ENCODE peak calls at places on chromosomes 6 and 20, in six cellular contexts. V, P, H, Z, W and R are unnamed samples.

GRCh38 chr6:91221072-91221471 is 634.2 kb upstream of the MAP3K7 start:
- DNase-seq in V (no peak), P (no peak), H (no peak), Z (no peak), W (no peak), R (no peak)

GRCh38 chr6:16377470-16377869 is 139.1 kb downstream of the GMPR start:
- DNase-seq in V (no peak), P (no peak), H (no peak), Z (no peak), W (no peak), R (no peak)

GRCh38 chr6:17226269-17226668 is 54.9 kb upstream of the RBM24 start:
- DNase-seq in V (peak), P (no peak), H (no peak), Z (no peak), W (no peak), R (no peak)

GRCh38 chr6:97133071-97133470 is 149.9 kb downstream of the MMS22L start:
- DNase-seq in V (no peak), P (no peak), H (no peak), Z (no peak), W (no peak), R (no peak)

GRCh38 chr6:6008648-6009421 is 2.1 kb upstream of the NRN1 start:
- DNase-seq in V (peak), P (no peak), H (peak), Z (no peak), W (peak), R (peak)

GRCh38 chr6:42404494-42404893 is 47.2 kb downstream of the TRERF1 start:
- DNase-seq in V (peak), P (no peak), H (no peak), Z (peak), W (peak), R (peak)

GRCh38 chr6:133964702-133965101 is 11.7 kb downstream of the TBPL1 start:
- DNase-seq in V (no peak), P (no peak), H (no peak), Z (no peak), W (no peak), R (no peak)

GRCh38 chr6:81876977-81877376 is 124.5 kb upstream of the TENT5A start:
- DNase-seq in V (no peak), P (no peak), H (no peak), Z (peak), W (no peak), R (no peak)

GRCh38 chr6:31354248-31354647 is 2.7 kb downstream of the HLA-B start:
- DNase-seq in V (no peak), P (no peak), H (no peak), Z (no peak), W (no peak), R (no peak)

GRCh38 chr20:13270211-13270610 is 49.1 kb downstream of the ISM1 start:
- DNase-seq in V (no peak), P (no peak), H (no peak), Z (no peak), W (no peak), R (no peak)

GRCh38 chr20:51193066-51193772 is 170.3 kb upstream of the KCNG1 start:
- DNase-seq in V (no peak), P (no peak), H (no peak), Z (peak), W (peak), R (no peak)

GRCh38 chr20:50891138-50891537 is 40.1 kb downstream of the ADNP start:
- DNase-seq in V (no peak), P (no peak), H (no peak), Z (peak), W (no peak), R (no peak)

GRCh38 chr6:125781307-125781868 is 9.4 kb upstream of the NCOA7 start:
- DNase-seq in V (no peak), P (no peak), H (peak), Z (peak), W (no peak), R (no peak)

GRCh38 chr6:72850469-72850868 is 228.6 kb downstream of the KCNQ5 start:
- DNase-seq in V (peak), P (no peak), H (no peak), Z (no peak), W (no peak), R (no peak)

GRCh38 chr6:158047563-158048323 is 66.1 kb downstream of the SYNJ2 start:
- DNase-seq in V (no peak), P (no peak), H (no peak), Z (no peak), W (no peak), R (no peak)

GRCh38 chr6:56732517-56732916 is 89.8 kb upstream of the DST start:
- DNase-seq in V (no peak), P (no peak), H (no peak), Z (no peak), W (peak), R (no peak)

GRCh38 chr6:96913621-96914020 is 10.9 kb upstream of the KLHL32 start:
- DNase-seq in V (no peak), P (no peak), H (no peak), Z (no peak), W (no peak), R (no peak)

GRCh38 chr6:15368186-15368585 is 122.3 kb downstream of the JARID2 start:
- DNase-seq in V (no peak), P (no peak), H (no peak), Z (no peak), W (no peak), R (no peak)

GRCh38 chr6:11891547-11891946 is 112.9 kb upstream of the ADTRP start:
- DNase-seq in V (no peak), P (no peak), H (no peak), Z (no peak), W (no peak), R (no peak)

GRCh38 chr20:17573493-17573892 is 3.6 kb downstream of the DSTN start:
- DNase-seq in V (no peak), P (no peak), H (no peak), Z (no peak), W (no peak), R (no peak)

GRCh38 chr6:38997128-38997761 is 51.3 kb upstream of the GLP1R start:
- DNase-seq in V (peak), P (peak), H (peak), Z (peak), W (peak), R (peak)

GRCh38 chr6:38156818-38157565 is 337.5 kb downstream of the ZFAND3 start:
- DNase-seq in V (no peak), P (no peak), H (no peak), Z (no peak), W (no peak), R (no peak)

GRCh38 chr20:35743693-35744491 is 1.8 kb upstream of the RBM39 start:
- DNase-seq in V (no peak), P (no peak), H (no peak), Z (peak), W (peak), R (peak)

GRCh38 chr6:72865467-72865866 is 243.6 kb downstream of the KCNQ5 start:
- DNase-seq in V (no peak), P (no peak), H (no peak), Z (peak), W (no peak), R (no peak)

GRCh38 chr6:146878564-146879343 is 280.0 kb downstream of the ADGB start:
- DNase-seq in V (peak), P (no peak), H (no peak), Z (no peak), W (no peak), R (no peak)

GRCh38 chr6:79610301-79611009 is 20.7 kb upstream of the SH3BGRL2 start:
- DNase-seq in V (no peak), P (no peak), H (no peak), Z (no peak), W (no peak), R (no peak)

GRCh38 chr6:131293472-131293911 is 158.2 kb downstream of the AKAP7 start:
- DNase-seq in V (peak), P (no peak), H (no peak), Z (no peak), W (no peak), R (peak)

GRCh38 chr6:108748959-108749358 is 99.3 kb upstream of the ARMC2 start:
- DNase-seq in V (no peak), P (no peak), H (no peak), Z (no peak), W (no peak), R (no peak)

GRCh38 chr6:113744886-113745285 is 112.3 kb upstream of the MARCKS start:
- DNase-seq in V (no peak), P (no peak), H (no peak), Z (no peak), W (no peak), R (no peak)

GRCh38 chr6:133392015-133392414 is 150.9 kb downstream of the EYA4 start:
- DNase-seq in V (no peak), P (no peak), H (no peak), Z (no peak), W (no peak), R (no peak)

GRCh38 chr6:148146717-148147116 is 195.9 kb upstream of the SASH1 start:
- DNase-seq in V (peak), P (no peak), H (no peak), Z (peak), W (peak), R (no peak)

GRCh38 chr6:139017227-139017626 is 11.3 kb upstream of the ABRACL start:
- DNase-seq in V (no peak), P (no peak), H (peak), Z (no peak), W (no peak), R (no peak)

GRCh38 chr6:79894939-79895338 is 52.4 kb downstream of the ELOVL4 start:
- DNase-seq in V (no peak), P (no peak), H (no peak), Z (no peak), W (no peak), R (no peak)

GRCh38 chr6:35754452-35755321 is 17.9 kb downstream of the ARMC12 start:
- DNase-seq in V (no peak), P (no peak), H (peak), Z (peak), W (no peak), R (no peak)

GRCh38 chr6:34871853-34872252 is 16.0 kb downstream of the TAF11 start:
- DNase-seq in V (no peak), P (no peak), H (no peak), Z (no peak), W (no peak), R (no peak)

GRCh38 chr6:3741477-3741871 is 10.0 kb downstream of the PXDC1 start:
- DNase-seq in V (no peak), P (no peak), H (no peak), Z (no peak), W (no peak), R (no peak)

GRCh38 chr6:3743541-3743940 is 8.0 kb downstream of the PXDC1 start:
- DNase-seq in V (no peak), P (no peak), H (no peak), Z (no peak), W (no peak), R (no peak)

GRCh38 chr6:3742076-3742425 is 9.5 kb downstream of the PXDC1 start:
- DNase-seq in V (peak), P (no peak), H (no peak), Z (no peak), W (no peak), R (no peak)

GRCh38 chr6:3744211-3744900 is 7.2 kb downstream of the PXDC1 start:
- DNase-seq in V (no peak), P (no peak), H (no peak), Z (no peak), W (peak), R (no peak)

DNA sequence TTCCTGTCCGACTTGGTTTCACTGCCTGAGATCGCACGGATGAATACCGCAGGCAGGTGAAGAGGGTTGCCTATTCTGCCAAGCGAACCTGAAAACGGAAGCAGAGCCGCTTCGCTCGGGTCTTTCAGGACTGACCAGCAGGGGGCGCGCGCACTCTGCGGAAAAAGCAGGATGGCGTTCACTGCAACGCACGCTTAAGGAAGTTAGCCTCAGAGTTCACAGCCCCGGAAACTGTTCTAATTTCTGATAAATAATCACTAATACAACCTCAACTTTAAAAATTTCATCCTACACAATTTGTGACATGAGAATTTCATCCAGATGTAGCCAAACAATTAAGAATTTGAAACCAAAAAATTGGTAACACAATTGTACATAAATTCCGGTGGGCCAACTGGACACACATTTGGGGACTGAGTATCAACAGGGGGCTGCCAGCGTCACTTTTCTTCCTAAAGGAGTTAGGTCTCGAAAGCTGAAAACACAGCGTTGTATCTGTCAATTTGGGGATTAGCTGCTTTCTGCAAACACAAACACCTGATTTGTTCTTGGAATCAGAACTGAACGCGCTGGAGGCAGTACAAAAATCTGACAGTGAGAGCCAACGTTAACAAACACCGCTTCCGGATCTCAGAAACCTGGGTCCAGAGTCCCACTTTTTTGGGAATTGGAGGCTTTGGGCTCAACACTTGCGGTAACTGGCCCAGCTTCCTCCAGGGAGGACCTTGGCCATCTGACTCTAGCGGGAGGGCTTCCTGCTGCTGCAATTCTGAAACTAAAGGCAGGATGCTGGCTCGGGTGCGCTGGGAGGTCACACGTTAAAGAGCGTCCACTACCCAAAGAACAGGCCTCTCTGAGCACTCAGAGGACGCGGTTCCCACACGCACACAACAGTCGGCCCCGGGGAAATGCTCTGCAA is 8.8 kb downstream of the PXDC1 start:
- DNase-seq in V (peak), P (peak), H (peak), Z (peak), W (peak), R (peak)
- H3K4me3 ChIP-seq in V (no peak), P (no peak), H (no peak), Z (no peak), W (no peak), R (no peak)

DNA sequence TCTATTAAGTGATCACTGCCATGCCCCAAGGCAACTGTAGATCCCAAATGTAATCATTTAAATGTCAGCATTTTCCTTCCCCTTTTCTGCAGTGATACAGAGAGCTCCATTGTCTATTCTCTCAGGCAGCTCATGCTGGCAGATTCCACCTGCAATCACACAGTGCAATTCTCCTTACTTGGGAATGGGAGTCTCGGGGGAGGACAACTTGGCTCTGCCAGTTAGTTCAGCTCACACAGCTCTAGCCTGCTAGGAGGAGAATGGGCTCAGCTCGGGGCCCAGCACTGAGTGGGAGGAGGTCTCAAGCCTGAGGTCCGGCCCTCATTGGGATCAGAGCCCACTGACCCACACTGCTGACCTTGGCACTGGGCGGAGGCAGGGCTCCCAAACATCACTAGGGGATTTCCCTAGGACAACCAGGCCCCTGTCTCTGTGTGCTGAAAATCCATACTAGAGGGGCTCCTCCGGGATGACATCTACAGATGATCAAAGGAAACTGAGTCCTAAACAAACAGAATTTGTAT is 109.2 kb upstream of the ASF1A start:
- DNase-seq in V (no peak), P (no peak), H (no peak), Z (peak), W (no peak), R (no peak)
- H3K27ac ChIP-seq in V (no peak), P (no peak), H (no peak), Z (peak), W (no peak), R (peak)

GRCh38 chr6:18507018-18507415 is 119.9 kb downstream of the RNF144B start:
- DNase-seq in V (peak), P (no peak), H (no peak), Z (no peak), W (no peak), R (no peak)
- H3K4me3 ChIP-seq in V (no peak), P (no peak), H (no peak), Z (no peak), W (no peak), R (no peak)

GRCh38 chr6:88895911-88896310 is 67.5 kb downstream of the RNGTT start:
- DNase-seq in V (no peak), P (no peak), H (no peak), Z (no peak), W (no peak), R (no peak)
- H3K27ac ChIP-seq in V (no peak), P (no peak), H (no peak), Z (no peak), W (no peak), R (no peak)

DNA sequence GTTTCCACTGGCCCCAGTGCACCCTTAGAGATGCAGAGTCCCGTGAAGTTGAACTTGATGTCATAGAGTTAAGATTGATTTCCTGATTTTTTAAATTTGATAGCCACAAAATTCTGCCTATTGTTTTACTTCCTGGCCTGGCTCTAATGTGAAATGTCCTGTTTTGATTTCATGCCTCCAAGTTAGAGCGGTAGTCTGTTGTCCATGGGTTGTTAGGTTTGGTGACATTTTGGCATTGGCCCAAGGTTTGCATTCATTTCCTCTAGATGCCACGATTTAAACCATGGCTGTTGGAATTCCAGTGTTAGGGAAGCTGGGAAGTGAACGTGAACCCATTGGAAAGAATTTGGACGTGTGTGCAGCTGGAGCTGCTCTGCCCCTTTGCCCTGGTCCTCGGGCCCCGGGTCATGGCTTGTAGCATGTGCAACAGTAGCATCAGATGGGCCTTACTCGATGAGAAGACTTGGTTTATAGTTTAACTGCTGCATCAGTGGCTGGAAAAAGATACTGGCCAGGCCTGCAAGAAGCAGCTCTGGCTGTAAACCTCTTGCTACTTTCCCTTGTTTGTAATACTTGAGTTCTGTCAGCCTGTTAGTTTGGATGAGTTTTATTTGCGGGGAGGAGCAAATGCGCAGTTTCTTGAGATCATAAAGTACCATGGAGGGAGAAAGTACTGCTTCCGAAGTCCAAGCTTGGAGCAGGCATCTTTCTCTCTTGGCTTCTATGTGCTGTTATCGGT is 121.5 kb upstream of the CLDN20 start:
- DNase-seq in V (no peak), P (no peak), H (no peak), Z (no peak), W (peak), R (no peak)
- H3K4me3 ChIP-seq in V (no peak), P (no peak), H (no peak), Z (no peak), W (no peak), R (no peak)

GRCh38 chr20:36832791-36833190 is 43.1 kb upstream of the TLDC2 start:
- DNase-seq in V (no peak), P (no peak), H (no peak), Z (no peak), W (no peak), R (no peak)

GRCh38 chr20:36830791-36831691 is 44.9 kb upstream of the TLDC2 start:
- DNase-seq in V (no peak), P (no peak), H (no peak), Z (peak), W (peak), R (no peak)

GRCh38 chr20:36835453-36836198 is 40.3 kb upstream of the TLDC2 start:
- DNase-seq in V (peak), P (peak), H (peak), Z (peak), W (peak), R (peak)

GRCh38 chr20:36835025-36835424 is 40.9 kb upstream of the TLDC2 start:
- DNase-seq in V (no peak), P (no peak), H (no peak), Z (no peak), W (no peak), R (no peak)

GRCh38 chr20:36833275-36834020 is 42.5 kb upstream of the TLDC2 start:
- DNase-seq in V (no peak), P (no peak), H (no peak), Z (peak), W (peak), R (no peak)
- H3K27ac ChIP-seq in V (no peak), P (no peak), H (no peak), Z (peak), W (peak), R (peak)

GRCh38 chr6:144660545-144660944 is 375.4 kb downstream of the UTRN start:
- DNase-seq in V (no peak), P (no peak), H (no peak), Z (no peak), W (no peak), R (no peak)
- H3K4me3 ChIP-seq in V (no peak), P (no peak), H (no peak), Z (no peak), W (no peak), R (peak)

GRCh38 chr6:21496749-21497148 is 96.8 kb upstream of the SOX4 start:
- DNase-seq in V (no peak), P (no peak), H (no peak), Z (no peak), W (no peak), R (no peak)
- H3K27ac ChIP-seq in V (no peak), P (no peak), H (no peak), Z (no peak), W (no peak), R (no peak)

DNA sequence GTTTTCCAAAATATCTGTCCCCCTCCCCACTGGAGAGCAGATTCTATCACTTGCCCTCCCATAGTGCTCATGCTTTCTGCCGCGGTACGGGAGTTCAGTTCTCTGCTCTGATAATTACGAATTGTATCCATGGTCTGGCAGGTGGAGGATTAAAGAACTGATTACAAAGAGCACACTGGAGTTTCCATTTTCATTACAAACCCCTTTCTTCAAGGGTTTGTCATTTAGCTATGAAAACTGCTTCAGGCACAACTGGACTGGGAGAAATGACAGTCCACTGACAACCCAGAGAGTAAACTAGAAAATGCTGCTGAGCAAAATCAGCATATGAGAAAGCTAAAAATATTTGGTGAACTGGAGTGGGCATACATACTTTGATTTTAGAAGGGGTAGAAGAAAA is 165.9 kb downstream of the PDSS2 start:
- DNase-seq in V (no peak), P (no peak), H (no peak), Z (no peak), W (no peak), R (no peak)
- H3K4me3 ChIP-seq in V (no peak), P (no peak), H (no peak), Z (no peak), W (no peak), R (no peak)